ENCODE peak calls at places on chromosome 7, in four cellular contexts. One of them, this sample, is unnamed.

GRCh38 chr7:64872351-64872750 is 30.7 kb upstream of the ZNF273 start:
- DNase-seq in ovary: no peak
- DNase-seq in heart left ventricle: no peak
- DNase-seq in A549: no peak
- DNase-seq in this sample: no peak

GRCh38 chr7:105268056-105268455 is 120.7 kb downstream of the SRPK2 start:
- DNase-seq in ovary: no peak
- DNase-seq in heart left ventricle: no peak
- DNase-seq in A549: peak; percentile 32
- DNase-seq in this sample: no peak

GRCh38 chr7:82362129-82362528 is 81.4 kb downstream of the CACNA2D1 start:
- DNase-seq in ovary: no peak
- DNase-seq in heart left ventricle: no peak
- DNase-seq in A549: no peak
- DNase-seq in this sample: no peak

GRCh38 chr7:79524048-79524447 is 70.6 kb upstream of the MAGI2 start:
- DNase-seq in ovary: no peak
- DNase-seq in heart left ventricle: no peak
- DNase-seq in A549: no peak
- DNase-seq in this sample: no peak

GRCh38 chr7:88363869-88364268 is 57.2 kb upstream of the STEAP4 start:
- DNase-seq in ovary: no peak
- DNase-seq in heart left ventricle: no peak
- DNase-seq in A549: no peak
- DNase-seq in this sample: no peak

GRCh38 chr7:110397927-110398660 is 692.8 kb upstream of the LRRN3 start:
- DNase-seq in ovary: no peak
- DNase-seq in heart left ventricle: no peak
- DNase-seq in A549: peak; percentile 4
- DNase-seq in this sample: no peak

GRCh38 chr7:91520645-91521044 is 256.4 kb downstream of the FZD1 start:
- DNase-seq in ovary: no peak
- DNase-seq in heart left ventricle: no peak
- DNase-seq in A549: no peak
- DNase-seq in this sample: no peak

GRCh38 chr7:28230273-28230672 is 49.7 kb upstream of the JAZF1 start:
- DNase-seq in ovary: no peak
- DNase-seq in heart left ventricle: no peak
- DNase-seq in A549: no peak
- DNase-seq in this sample: no peak

GRCh38 chr7:143449793-143450192 is 6.5 kb downstream of the TAS2R60 start:
- DNase-seq in ovary: no peak
- DNase-seq in heart left ventricle: no peak
- DNase-seq in A549: no peak
- DNase-seq in this sample: no peak

GRCh38 chr7:158683541-158683940 is 21.1 kb downstream of the NCAPG2 start:
- DNase-seq in ovary: no peak
- DNase-seq in heart left ventricle: no peak
- DNase-seq in A549: no peak
- DNase-seq in this sample: no peak

GRCh38 chr7:25469669-25470068 is 241.4 kb upstream of the NPVF start:
- DNase-seq in ovary: no peak
- DNase-seq in heart left ventricle: no peak
- DNase-seq in A549: no peak
- DNase-seq in this sample: no peak

GRCh38 chr7:155348806-155349205 is 51.1 kb downstream of the INSIG1 start:
- DNase-seq in ovary: no peak
- DNase-seq in heart left ventricle: no peak
- DNase-seq in A549: no peak
- DNase-seq in this sample: no peak

GRCh38 chr7:23106491-23106800 is 861 bp downstream of the KLHL7 start:
- DNase-seq in ovary: no peak
- DNase-seq in heart left ventricle: no peak
- DNase-seq in A549: no peak
- DNase-seq in this sample: no peak

GRCh38 chr7:116953727-116954442 is 584 bp downstream of the ST7 start:
- DNase-seq in ovary: peak; percentile 72
- DNase-seq in heart left ventricle: peak; percentile 82
- DNase-seq in A549: peak; percentile 70
- DNase-seq in this sample: peak; percentile 50

GRCh38 chr7:23462846-23463245 is 7.4 kb downstream of the IGF2BP3 start:
- DNase-seq in ovary: no peak
- DNase-seq in heart left ventricle: no peak
- DNase-seq in A549: peak; percentile 45
- DNase-seq in this sample: no peak

GRCh38 chr7:7815395-7815794 is 97.0 kb upstream of the RPA3 start:
- DNase-seq in ovary: no peak
- DNase-seq in heart left ventricle: no peak
- DNase-seq in A549: no peak
- DNase-seq in this sample: no peak

GRCh38 chr7:141328290-141328689 is 222.9 kb upstream of the AGK start:
- DNase-seq in ovary: no peak
- DNase-seq in heart left ventricle: no peak
- DNase-seq in A549: no peak
- DNase-seq in this sample: no peak

GRCh38 chr7:156194813-156195212 is 382.6 kb upstream of the SHH start:
- DNase-seq in ovary: no peak
- DNase-seq in heart left ventricle: no peak
- DNase-seq in A549: no peak
- DNase-seq in this sample: no peak

GRCh38 chr7:22864855-22865606 is 42.4 kb upstream of the TOMM7 start:
- DNase-seq in ovary: no peak
- DNase-seq in heart left ventricle: no peak
- DNase-seq in A549: no peak
- DNase-seq in this sample: no peak

GRCh38 chr7:93957767-93958166 is 36.2 kb downstream of the GNG11 start:
- DNase-seq in ovary: no peak
- DNase-seq in heart left ventricle: no peak
- DNase-seq in A549: no peak
- DNase-seq in this sample: no peak

GRCh38 chr7:90709501-90710465 is 113.7 kb downstream of the CDK14 start:
- DNase-seq in ovary: peak; percentile 55
- DNase-seq in heart left ventricle: no peak
- DNase-seq in A549: no peak
- DNase-seq in this sample: no peak

GRCh38 chr7:131302876-131303707 is 24.6 kb upstream of the MKLN1 start:
- DNase-seq in ovary: no peak
- DNase-seq in heart left ventricle: no peak
- DNase-seq in A549: peak; percentile 68
- DNase-seq in this sample: no peak

GRCh38 chr7:101112233-101112632 is 14.7 kb upstream of the SERPINE1 start:
- DNase-seq in ovary: peak; percentile 88
- DNase-seq in heart left ventricle: peak; percentile 91
- DNase-seq in A549: no peak
- DNase-seq in this sample: no peak

GRCh38 chr7:141460781-141461715 is 90.2 kb upstream of the AGK start:
- DNase-seq in ovary: no peak
- DNase-seq in heart left ventricle: no peak
- DNase-seq in A549: no peak
- DNase-seq in this sample: no peak

GRCh38 chr7:128115821-128116723 is 84.8 kb upstream of the LRRC4 start:
- DNase-seq in ovary: no peak
- DNase-seq in heart left ventricle: no peak
- DNase-seq in A549: no peak
- DNase-seq in this sample: no peak

GRCh38 chr7:142461437-142461836 is 203.6 kb upstream of the PRSS58 start:
- DNase-seq in ovary: no peak
- DNase-seq in heart left ventricle: no peak
- DNase-seq in A549: no peak
- DNase-seq in this sample: no peak

GRCh38 chr7:43647772-43648643 is 65.1 kb downstream of the STK17A start:
- DNase-seq in ovary: peak; percentile 52
- DNase-seq in heart left ventricle: peak; percentile 75
- DNase-seq in A549: peak; percentile 83
- DNase-seq in this sample: peak; percentile 90
- TF ChIP-seq POLR2A in ovary: no peak
- TF ChIP-seq POLR2A in heart left ventricle: no peak
- TF ChIP-seq POLR2A in A549: no peak
- TF ChIP-seq POLR2A in this sample: no peak

DNA sequence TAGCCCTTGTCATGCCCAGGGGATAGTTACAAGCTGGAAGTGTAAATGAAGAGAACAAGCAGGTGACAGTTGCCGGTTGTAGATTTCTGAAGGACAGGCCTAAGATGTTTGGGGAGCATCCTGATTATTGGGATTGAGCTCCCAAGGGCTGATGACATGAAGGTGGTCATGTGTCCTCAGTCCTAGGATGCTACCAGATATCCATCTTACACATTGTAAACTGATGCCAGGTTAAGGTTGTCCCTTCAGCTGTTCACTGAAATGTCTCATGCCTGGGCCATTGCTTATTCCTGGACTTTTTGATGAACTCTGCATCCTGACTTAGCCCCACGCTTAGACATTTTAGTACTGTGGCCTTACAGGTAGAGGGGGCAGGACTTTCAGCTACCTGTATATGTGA is 1.3 kb downstream of the ZMIZ2 start:
- DNase-seq in ovary: no peak
- DNase-seq in heart left ventricle: no peak
- DNase-seq in A549: no peak
- DNase-seq in this sample: no peak
- H3K4me3 ChIP-seq in ovary: peak overlapping the region; percentile 59
- H3K4me3 ChIP-seq in heart left ventricle: peak overlapping the region; percentile 98
- H3K4me3 ChIP-seq in A549: peak overlapping the region; percentile 98
- H3K4me3 ChIP-seq in this sample: no peak overlapping the region

DNA sequence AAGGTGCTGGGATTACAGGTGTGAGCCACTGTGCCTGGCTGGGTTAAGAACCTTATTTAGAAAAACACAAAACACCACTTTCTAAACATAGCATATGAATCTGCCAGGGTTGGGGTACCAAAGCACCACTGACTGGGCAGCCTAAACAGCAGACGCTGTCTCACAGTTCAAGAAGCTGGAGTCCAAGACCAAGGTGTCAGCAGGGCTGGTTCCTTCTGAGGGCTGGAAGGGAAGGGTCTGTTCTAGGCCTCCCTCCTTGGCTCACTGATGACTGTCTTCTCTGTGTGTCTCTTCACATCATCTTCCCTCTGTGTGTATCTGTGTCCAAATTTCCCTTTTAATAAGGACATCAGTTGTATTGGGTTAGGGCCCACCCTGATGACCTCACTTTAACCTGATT is 49.6 kb downstream of the HIPK2 start:
- DNase-seq in ovary: no peak
- DNase-seq in heart left ventricle: no peak
- DNase-seq in A549: no peak
- DNase-seq in this sample: peak; percentile 48
- TF ChIP-seq POLR2A in ovary: no peak
- TF ChIP-seq POLR2A in heart left ventricle: no peak
- TF ChIP-seq POLR2A in A549: no peak
- TF ChIP-seq POLR2A in this sample: no peak

DNA sequence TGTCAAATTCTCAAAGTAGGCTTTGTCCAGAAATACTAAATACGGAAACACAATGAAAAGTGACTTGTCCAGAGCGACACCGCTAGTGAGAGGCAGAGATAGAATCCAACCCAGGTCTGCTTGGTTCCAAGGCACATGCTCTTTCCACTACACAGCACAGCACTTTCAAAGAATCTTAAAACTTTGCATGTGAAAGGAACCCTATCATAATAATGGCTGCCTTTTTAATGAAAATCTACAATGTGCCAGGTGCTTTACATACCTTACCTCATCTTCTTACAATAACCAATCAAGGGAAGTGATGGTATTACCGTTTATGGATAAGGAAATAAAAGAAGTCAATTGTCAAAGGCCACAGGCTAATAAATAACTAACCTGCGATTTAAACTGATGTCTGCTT is 2.6 kb downstream of the CHCHD3 start:
- DNase-seq in ovary: no peak
- DNase-seq in heart left ventricle: no peak
- DNase-seq in A549: no peak
- DNase-seq in this sample: no peak
- H3K4me3 ChIP-seq in ovary: no peak overlapping the region
- H3K4me3 ChIP-seq in heart left ventricle: no peak overlapping the region
- H3K4me3 ChIP-seq in A549: no peak overlapping the region
- H3K4me3 ChIP-seq in this sample: no peak overlapping the region